ENCODE peak calls at places on chromosomes 4 and X, in ten cellular contexts. One of them, this sample, is unnamed.

GRCh38 chr4:144615182-144615581 is 30.8 kb upstream of the HHIP start:
- DNase-seq in lower leg skin: no peak
- DNase-seq in HuH-7: no peak
- DNase-seq in left cardiac atrium: no peak
- DNase-seq in CD4-positive, alpha-beta T cell: no peak
- DNase-seq in stimulated activated CD4-positive, alpha-beta T cell treated with anti-CD3 and anti-CD28 coated beads, Interleukin-2, amount 100 ng/mL, for 48 hours: no peak
- DNase-seq in activated CD8-positive, alpha-beta memory T cell treated with anti-CD3 and anti-CD28 coated beads, Interleukin-2, amount 50 U/mL, for 4 hours: no peak
- DNase-seq in activated T-helper 2 cell treated with anti-CD3 and anti-CD28 coated beads, Interferon-gamma antibody, Interleukin-2, Interleukin-4, amounts not matched to agents 10 μg/mL and 5 μg/mL and 100 μg/mL, durations not matched to agents 14 hours and 24 hours and 36 hours: no peak
- DNase-seq in ACHN: no peak
- DNase-seq in fibroblast of lung: peak
- DNase-seq in this sample: no peak

GRCh38 chrX:39396358-39396995 is 595.2 kb downstream of the MID1IP1 start:
- DNase-seq in activated T-helper 2 cell treated with anti-CD3 and anti-CD28 coated beads, Interferon-gamma antibody, Interleukin-2, Interleukin-4, amounts not matched to agents 10 μg/mL and 5 μg/mL and 100 μg/mL, durations not matched to agents 14 hours and 24 hours and 36 hours: no peak
- DNase-seq in left cardiac atrium: no peak
- DNase-seq in fibroblast of lung: no peak
- DNase-seq in stimulated activated CD4-positive, alpha-beta T cell treated with anti-CD3 and anti-CD28 coated beads, Interleukin-2, amount 100 ng/mL, for 48 hours: no peak
- DNase-seq in HuH-7: no peak
- DNase-seq in ACHN: no peak
- DNase-seq in lower leg skin: no peak
- DNase-seq in activated CD8-positive, alpha-beta memory T cell treated with anti-CD3 and anti-CD28 coated beads, Interleukin-2, amount 50 U/mL, for 4 hours: no peak
- DNase-seq in CD4-positive, alpha-beta T cell: no peak
- DNase-seq in this sample: no peak

GRCh38 chr4:170687751-170688150 is 598.0 kb upstream of the AADAT start:
- DNase-seq in HuH-7: no peak
- DNase-seq in activated CD8-positive, alpha-beta memory T cell treated with anti-CD3 and anti-CD28 coated beads, Interleukin-2, amount 50 U/mL, for 4 hours: no peak
- DNase-seq in lower leg skin: no peak
- DNase-seq in stimulated activated CD4-positive, alpha-beta T cell treated with anti-CD3 and anti-CD28 coated beads, Interleukin-2, amount 100 ng/mL, for 48 hours: no peak
- DNase-seq in ACHN: no peak
- DNase-seq in left cardiac atrium: no peak
- DNase-seq in CD4-positive, alpha-beta T cell: no peak
- DNase-seq in activated T-helper 2 cell treated with anti-CD3 and anti-CD28 coated beads, Interferon-gamma antibody, Interleukin-2, Interleukin-4, amounts not matched to agents 10 μg/mL and 5 μg/mL and 100 μg/mL, durations not matched to agents 14 hours and 24 hours and 36 hours: no peak
- DNase-seq in fibroblast of lung: no peak
- DNase-seq in this sample: no peak

GRCh38 chr4:175770555-175770954 is 41.5 kb downstream of the GPM6A start:
- DNase-seq in activated CD8-positive, alpha-beta memory T cell treated with anti-CD3 and anti-CD28 coated beads, Interleukin-2, amount 50 U/mL, for 4 hours: no peak
- DNase-seq in ACHN: no peak
- DNase-seq in HuH-7: no peak
- DNase-seq in lower leg skin: no peak
- DNase-seq in stimulated activated CD4-positive, alpha-beta T cell treated with anti-CD3 and anti-CD28 coated beads, Interleukin-2, amount 100 ng/mL, for 48 hours: no peak
- DNase-seq in left cardiac atrium: no peak
- DNase-seq in fibroblast of lung: no peak
- DNase-seq in activated T-helper 2 cell treated with anti-CD3 and anti-CD28 coated beads, Interferon-gamma antibody, Interleukin-2, Interleukin-4, amounts not matched to agents 10 μg/mL and 5 μg/mL and 100 μg/mL, durations not matched to agents 14 hours and 24 hours and 36 hours: no peak
- DNase-seq in CD4-positive, alpha-beta T cell: no peak
- DNase-seq in this sample: no peak

GRCh38 chr4:79074040-79074439 is 134.8 kb upstream of the PAQR3 start:
- DNase-seq in activated T-helper 2 cell treated with anti-CD3 and anti-CD28 coated beads, Interferon-gamma antibody, Interleukin-2, Interleukin-4, amounts not matched to agents 10 μg/mL and 5 μg/mL and 100 μg/mL, durations not matched to agents 14 hours and 24 hours and 36 hours: no peak
- DNase-seq in lower leg skin: no peak
- DNase-seq in fibroblast of lung: no peak
- DNase-seq in stimulated activated CD4-positive, alpha-beta T cell treated with anti-CD3 and anti-CD28 coated beads, Interleukin-2, amount 100 ng/mL, for 48 hours: no peak
- DNase-seq in activated CD8-positive, alpha-beta memory T cell treated with anti-CD3 and anti-CD28 coated beads, Interleukin-2, amount 50 U/mL, for 4 hours: no peak
- DNase-seq in left cardiac atrium: no peak
- DNase-seq in CD4-positive, alpha-beta T cell: no peak
- DNase-seq in ACHN: no peak
- DNase-seq in HuH-7: no peak
- DNase-seq in this sample: no peak

GRCh38 chr4:42150653-42151567 is 1.5 kb downstream of the BEND4 start:
- DNase-seq in ACHN: no peak
- DNase-seq in HuH-7: no peak
- DNase-seq in stimulated activated CD4-positive, alpha-beta T cell treated with anti-CD3 and anti-CD28 coated beads, Interleukin-2, amount 100 ng/mL, for 48 hours: no peak
- DNase-seq in lower leg skin: no peak
- DNase-seq in CD4-positive, alpha-beta T cell: no peak
- DNase-seq in activated CD8-positive, alpha-beta memory T cell treated with anti-CD3 and anti-CD28 coated beads, Interleukin-2, amount 50 U/mL, for 4 hours: peak
- DNase-seq in fibroblast of lung: no peak
- DNase-seq in activated T-helper 2 cell treated with anti-CD3 and anti-CD28 coated beads, Interferon-gamma antibody, Interleukin-2, Interleukin-4, amounts not matched to agents 10 μg/mL and 5 μg/mL and 100 μg/mL, durations not matched to agents 14 hours and 24 hours and 36 hours: no peak
- DNase-seq in left cardiac atrium: no peak
- DNase-seq in this sample: peak

GRCh38 chr4:150828159-150828558 is 186.9 kb downstream of the LRBA start:
- DNase-seq in activated CD8-positive, alpha-beta memory T cell treated with anti-CD3 and anti-CD28 coated beads, Interleukin-2, amount 50 U/mL, for 4 hours: peak
- DNase-seq in CD4-positive, alpha-beta T cell: no peak
- DNase-seq in left cardiac atrium: no peak
- DNase-seq in HuH-7: no peak
- DNase-seq in ACHN: no peak
- DNase-seq in fibroblast of lung: no peak
- DNase-seq in lower leg skin: no peak
- DNase-seq in activated T-helper 2 cell treated with anti-CD3 and anti-CD28 coated beads, Interferon-gamma antibody, Interleukin-2, Interleukin-4, amounts not matched to agents 10 μg/mL and 5 μg/mL and 100 μg/mL, durations not matched to agents 14 hours and 24 hours and 36 hours: peak
- DNase-seq in stimulated activated CD4-positive, alpha-beta T cell treated with anti-CD3 and anti-CD28 coated beads, Interleukin-2, amount 100 ng/mL, for 48 hours: peak
- DNase-seq in this sample: no peak

GRCh38 chr4:146567396-146567795 is 45.7 kb upstream of the SLC10A7 start:
- DNase-seq in lower leg skin: no peak
- DNase-seq in fibroblast of lung: peak
- DNase-seq in left cardiac atrium: no peak
- DNase-seq in HuH-7: no peak
- DNase-seq in activated T-helper 2 cell treated with anti-CD3 and anti-CD28 coated beads, Interferon-gamma antibody, Interleukin-2, Interleukin-4, amounts not matched to agents 10 μg/mL and 5 μg/mL and 100 μg/mL, durations not matched to agents 14 hours and 24 hours and 36 hours: no peak
- DNase-seq in CD4-positive, alpha-beta T cell: no peak
- DNase-seq in activated CD8-positive, alpha-beta memory T cell treated with anti-CD3 and anti-CD28 coated beads, Interleukin-2, amount 50 U/mL, for 4 hours: no peak
- DNase-seq in ACHN: no peak
- DNase-seq in stimulated activated CD4-positive, alpha-beta T cell treated with anti-CD3 and anti-CD28 coated beads, Interleukin-2, amount 100 ng/mL, for 48 hours: no peak
- DNase-seq in this sample: no peak

GRCh38 chrX:11257711-11258110 is 35.5 kb upstream of the AMELX start:
- DNase-seq in activated T-helper 2 cell treated with anti-CD3 and anti-CD28 coated beads, Interferon-gamma antibody, Interleukin-2, Interleukin-4, amounts not matched to agents 10 μg/mL and 5 μg/mL and 100 μg/mL, durations not matched to agents 14 hours and 24 hours and 36 hours: no peak
- DNase-seq in HuH-7: no peak
- DNase-seq in fibroblast of lung: no peak
- DNase-seq in ACHN: no peak
- DNase-seq in stimulated activated CD4-positive, alpha-beta T cell treated with anti-CD3 and anti-CD28 coated beads, Interleukin-2, amount 100 ng/mL, for 48 hours: no peak
- DNase-seq in lower leg skin: no peak
- DNase-seq in left cardiac atrium: no peak
- DNase-seq in activated CD8-positive, alpha-beta memory T cell treated with anti-CD3 and anti-CD28 coated beads, Interleukin-2, amount 50 U/mL, for 4 hours: no peak
- DNase-seq in CD4-positive, alpha-beta T cell: no peak
- DNase-seq in this sample: no peak

GRCh38 chr4:10106421-10107039 is 10.1 kb downstream of the WDR1 start:
- DNase-seq in lower leg skin: peak
- DNase-seq in stimulated activated CD4-positive, alpha-beta T cell treated with anti-CD3 and anti-CD28 coated beads, Interleukin-2, amount 100 ng/mL, for 48 hours: peak
- DNase-seq in CD4-positive, alpha-beta T cell: peak
- DNase-seq in ACHN: peak
- DNase-seq in activated CD8-positive, alpha-beta memory T cell treated with anti-CD3 and anti-CD28 coated beads, Interleukin-2, amount 50 U/mL, for 4 hours: peak
- DNase-seq in activated T-helper 2 cell treated with anti-CD3 and anti-CD28 coated beads, Interferon-gamma antibody, Interleukin-2, Interleukin-4, amounts not matched to agents 10 μg/mL and 5 μg/mL and 100 μg/mL, durations not matched to agents 14 hours and 24 hours and 36 hours: peak
- DNase-seq in left cardiac atrium: peak
- DNase-seq in fibroblast of lung: peak
- DNase-seq in HuH-7: no peak
- DNase-seq in this sample: no peak

GRCh38 chr4:141022221-141022760 is 111.0 kb downstream of the RNF150 start:
- DNase-seq in fibroblast of lung: no peak
- DNase-seq in activated T-helper 2 cell treated with anti-CD3 and anti-CD28 coated beads, Interferon-gamma antibody, Interleukin-2, Interleukin-4, amounts not matched to agents 10 μg/mL and 5 μg/mL and 100 μg/mL, durations not matched to agents 14 hours and 24 hours and 36 hours: no peak
- DNase-seq in left cardiac atrium: no peak
- DNase-seq in lower leg skin: no peak
- DNase-seq in ACHN: no peak
- DNase-seq in HuH-7: no peak
- DNase-seq in CD4-positive, alpha-beta T cell: no peak
- DNase-seq in stimulated activated CD4-positive, alpha-beta T cell treated with anti-CD3 and anti-CD28 coated beads, Interleukin-2, amount 100 ng/mL, for 48 hours: no peak
- DNase-seq in activated CD8-positive, alpha-beta memory T cell treated with anti-CD3 and anti-CD28 coated beads, Interleukin-2, amount 50 U/mL, for 4 hours: no peak
- DNase-seq in this sample: no peak

GRCh38 chr4:37780444-37781133 is 45.9 kb upstream of the PGM2 start:
- DNase-seq in lower leg skin: no peak
- DNase-seq in fibroblast of lung: peak
- DNase-seq in stimulated activated CD4-positive, alpha-beta T cell treated with anti-CD3 and anti-CD28 coated beads, Interleukin-2, amount 100 ng/mL, for 48 hours: no peak
- DNase-seq in activated T-helper 2 cell treated with anti-CD3 and anti-CD28 coated beads, Interferon-gamma antibody, Interleukin-2, Interleukin-4, amounts not matched to agents 10 μg/mL and 5 μg/mL and 100 μg/mL, durations not matched to agents 14 hours and 24 hours and 36 hours: peak
- DNase-seq in CD4-positive, alpha-beta T cell: peak
- DNase-seq in HuH-7: no peak
- DNase-seq in activated CD8-positive, alpha-beta memory T cell treated with anti-CD3 and anti-CD28 coated beads, Interleukin-2, amount 50 U/mL, for 4 hours: peak
- DNase-seq in ACHN: no peak
- DNase-seq in left cardiac atrium: no peak
- DNase-seq in this sample: no peak

GRCh38 chr4:83558693-83559092 is 22.8 kb downstream of the GPAT3 start:
- DNase-seq in left cardiac atrium: no peak
- DNase-seq in stimulated activated CD4-positive, alpha-beta T cell treated with anti-CD3 and anti-CD28 coated beads, Interleukin-2, amount 100 ng/mL, for 48 hours: no peak
- DNase-seq in lower leg skin: no peak
- DNase-seq in ACHN: peak
- DNase-seq in activated T-helper 2 cell treated with anti-CD3 and anti-CD28 coated beads, Interferon-gamma antibody, Interleukin-2, Interleukin-4, amounts not matched to agents 10 μg/mL and 5 μg/mL and 100 μg/mL, durations not matched to agents 14 hours and 24 hours and 36 hours: no peak
- DNase-seq in HuH-7: no peak
- DNase-seq in CD4-positive, alpha-beta T cell: no peak
- DNase-seq in activated CD8-positive, alpha-beta memory T cell treated with anti-CD3 and anti-CD28 coated beads, Interleukin-2, amount 50 U/mL, for 4 hours: no peak
- DNase-seq in fibroblast of lung: peak
- DNase-seq in this sample: no peak